ENCODE peak calls at places on chromosomes 6 and 20, in four cellular contexts. N is ELR, D is transverse colon, C is aorta. H is an unnamed sample.

GRCh38 chr6:123745877-123746276 is 57.8 kb upstream of the NKAIN2 start:
- DNase-seq in N (peak), D (no peak), C (no peak), H (no peak)

GRCh38 chr6:17381429-17382147 is 11.8 kb upstream of the CAP2 start:
- DNase-seq in C (peak), D (no peak), N (peak), H (no peak)

GRCh38 chr6:130982941-130983456 is 80.0 kb downstream of the EPB41L2 start:
- DNase-seq in D (no peak), C (no peak), N (no peak), H (no peak)

GRCh38 chr6:107594736-107595135 is 104.8 kb downstream of the SOBP start:
- DNase-seq in D (no peak), C (no peak), N (no peak), H (no peak)

GRCh38 chr6:44131880-44132279 is 4.5 kb downstream of the TMEM63B start:
- DNase-seq in D (peak), N (no peak), C (no peak), H (peak)

GRCh38 chr20:6038256-6038655 is 15.6 kb downstream of the LRRN4 start:
- DNase-seq in D (no peak), N (no peak), C (no peak), H (no peak)

GRCh38 chr20:64207641-64208590 is 43.7 kb downstream of the MYT1 start:
- DNase-seq in D (no peak), C (no peak), N (no peak), H (no peak)

GRCh38 chr6:169092375-169092774 is 161.3 kb downstream of the THBS2 start:
- DNase-seq in D (no peak), C (no peak), N (no peak), H (no peak)

GRCh38 chr6:39228111-39228971 is 934 bp downstream of the KCNK5 start:
- DNase-seq in D (no peak), C (no peak), N (no peak), H (no peak)

GRCh38 chr6:141394125-141394536 is 738.6 kb upstream of the GJE1 start:
- DNase-seq in C (no peak), D (no peak), N (no peak), H (no peak)